ENCODE peak calls at places on chromosome 5, in four cellular contexts. L is LNCaP clone FGC; I is CD8-positive, alpha-beta memory T cell; C is stimulated activated CD4-positive, alpha-beta T cell treated with anti-CD3 and anti-CD28 coated beads, Interleukin-4, amount 100 ng/mL, for 24 hours. S is an unnamed sample.

GRCh38 chr5:113713051-113713450 is 199.6 kb downstream of the YTHDC2 start:
- DNase-seq in L (no peak), I (no peak), C (no peak), S (no peak)

GRCh38 chr5:179553875-179554274 is 3.5 kb downstream of the RUFY1 start:
- DNase-seq in L (no peak), I (no peak), C (no peak), S (no peak)

GRCh38 chr5:142720561-142721275 is 34.8 kb upstream of the FGF1 start:
- DNase-seq in L (peak), I (no peak), C (no peak), S (no peak)

GRCh38 chr5:83255268-83255667 is 177.9 kb downstream of the XRCC4 start:
- DNase-seq in L (no peak), I (no peak), C (no peak), S (no peak)

GRCh38 chr5:137760294-137761019 is 6.3 kb upstream of the HNRNPA0 start:
- DNase-seq in L (no peak), I (no peak), C (no peak), S (no peak)

GRCh38 chr5:172819569-172819968 is 14.5 kb upstream of the ERGIC1 start:
- DNase-seq in L (no peak), I (no peak), C (no peak), S (no peak)

GRCh38 chr5:111997308-111998159 is 240.5 kb upstream of the NREP start:
- DNase-seq in L (no peak), I (no peak), C (no peak), S (no peak)

GRCh38 chr5:150258126-150258525 is 31.4 kb downstream of the CAMK2A start:
- DNase-seq in L (no peak), I (no peak), C (no peak), S (no peak)

GRCh38 chr5:39948867-39949468 is 524.2 kb upstream of the DAB2 start:
- DNase-seq in L (peak), I (peak), C (peak), S (peak)

GRCh38 chr5:91150189-91150588 is 232.9 kb downstream of the ARRDC3 start:
- DNase-seq in L (no peak), I (no peak), C (no peak), S (no peak)

GRCh38 chr5:107997338-107997979 is 326.7 kb upstream of the EFNA5 start:
- DNase-seq in L (no peak), I (no peak), C (no peak), S (no peak)

GRCh38 chr5:163968651-163969050 is 463.2 kb downstream of the MAT2B start:
- DNase-seq in L (no peak), I (no peak), C (no peak), S (no peak)

GRCh38 chr5:172935096-172935495 is 24.1 kb upstream of the RPL26L1 start:
- DNase-seq in L (no peak), I (no peak), C (no peak), S (no peak)

GRCh38 chr5:174717826-174718455 is 6.4 kb upstream of the MSX2 start:
- DNase-seq in L (no peak), I (no peak), C (no peak), S (no peak)

GRCh38 chr5:131198625-131199024 is 27.9 kb downstream of the LYRM7 start:
- DNase-seq in L (no peak), I (no peak), C (no peak), S (no peak)